ENCODE peak calls at places on chromosomes 2 and 18, in nine cellular contexts. S is mesenchymal stem cell; E is heart right ventricle; Q is kidney; N is hepatocyte; R is effector memory CD4-positive, alpha-beta T cell; X is tibial nerve; G is psoas muscle; D is IMR-90. B is an unnamed sample.

GRCh38 chr2:6679481-6679880 is 186.2 kb downstream of the CMPK2 start:
- DNase-seq in S (no peak), E (no peak), Q (no peak), N (no peak), R (no peak), X (no peak), G (no peak), D (no peak), B (no peak)

GRCh38 chr2:102245266-102246151 is 58.7 kb downstream of the IL1RL2 start:
- DNase-seq in S (peak; percentile 45), E (no peak), Q (no peak), N (no peak), R (no peak), X (no peak), G (peak; percentile 66), D (peak; percentile 18), B (no peak)

GRCh38 chr18:12010187-12010802 is 29.0 kb downstream of the IMPA2 start:
- DNase-seq in S (no peak), E (no peak), Q (peak; percentile 76), N (no peak), R (no peak), X (no peak), G (no peak), D (no peak), B (no peak)

GRCh38 chr2:20120569-20121416 is 69.4 kb upstream of the LAPTM4A start:
- DNase-seq in S (no peak), E (no peak), Q (no peak), N (no peak), R (no peak), X (no peak), G (no peak), D (no peak), B (no peak)

GRCh38 chr2:69499966-69500365 is 62.7 kb upstream of the NFU1 start:
- DNase-seq in S (peak; percentile 25), E (no peak), Q (no peak), N (no peak), R (no peak), X (no peak), G (no peak), D (peak; percentile 21), B (no peak)

GRCh38 chr2:236338495-236339184 is 74.4 kb upstream of the ASB18 start:
- DNase-seq in S (no peak), E (peak; percentile 68), Q (peak; percentile 46), N (peak; percentile 56), R (no peak), X (no peak), G (no peak), D (no peak), B (no peak)

GRCh38 chr2:43233218-43234212 is 7.1 kb upstream of the ZFP36L2 start:
- DNase-seq in S (no peak), E (no peak), Q (no peak), N (no peak), R (no peak), X (no peak), G (no peak), D (no peak), B (no peak)

GRCh38 chr2:5077479-5078089 is 614.6 kb upstream of the SOX11 start:
- DNase-seq in S (no peak), E (no peak), Q (no peak), N (no peak), R (no peak), X (no peak), G (no peak), D (no peak), B (no peak)

GRCh38 chr2:136058262-136058661 is 59.7 kb downstream of the CXCR4 start:
- DNase-seq in S (no peak), E (no peak), Q (no peak), N (no peak), R (no peak), X (no peak), G (no peak), D (no peak), B (no peak)

GRCh38 chr2:68771211-68771721 is 36.7 kb downstream of the ARHGAP25 start:
- DNase-seq in S (peak; percentile 78), E (peak; percentile 38), Q (no peak), N (no peak), R (no peak), X (no peak), G (no peak), D (peak; percentile 68), B (no peak)

GRCh38 chr2:212145111-212145510 is 393.5 kb downstream of the ERBB4 start:
- DNase-seq in S (peak; percentile 74), E (no peak), Q (no peak), N (no peak), R (no peak), X (no peak), G (no peak), D (peak; percentile 60), B (no peak)

GRCh38 chr2:181404472-181404871 is 52.7 kb upstream of the ITGA4 start:
- DNase-seq in S (no peak), E (no peak), Q (no peak), N (no peak), R (no peak), X (no peak), G (no peak), D (no peak), B (no peak)

GRCh38 chr2:120502357-120502756 is 156.4 kb downstream of the INHBB start:
- DNase-seq in S (no peak), E (no peak), Q (peak; percentile 3), N (no peak), R (no peak), X (no peak), G (no peak), D (no peak), B (no peak)

GRCh38 chr2:168731550-168732128 is 70.8 kb upstream of the NOSTRIN start:
- DNase-seq in S (peak; percentile 33), E (no peak), Q (no peak), N (no peak), R (no peak), X (no peak), G (no peak), D (no peak), B (no peak)

GRCh38 chr18:12463191-12463590 is 55.5 kb downstream of the PRELID3A start:
- DNase-seq in S (no peak), E (no peak), Q (no peak), N (no peak), R (no peak), X (no peak), G (no peak), D (no peak), B (no peak)

GRCh38 chr2:167749016-167749415 is 498.4 kb downstream of the STK39 start:
- DNase-seq in S (no peak), E (no peak), Q (no peak), N (no peak), R (no peak), X (no peak), G (no peak), D (no peak), B (no peak)

GRCh38 chr2:48527211-48527880 is 2.6 kb upstream of the STON1 start:
- DNase-seq in S (peak; percentile 68), E (no peak), Q (no peak), N (no peak), R (no peak), X (no peak), G (no peak), D (peak; percentile 58), B (no peak)

GRCh38 chr2:195252018-195252417 is 405.0 kb upstream of the SLC39A10 start:
- DNase-seq in S (no peak), E (no peak), Q (no peak), N (no peak), R (no peak), X (no peak), G (no peak), D (no peak), B (no peak)

GRCh38 chr2:195257979-195258378 is 399.0 kb upstream of the SLC39A10 start:
- DNase-seq in S (no peak), E (no peak), Q (no peak), N (no peak), R (no peak), X (no peak), G (no peak), D (no peak), B (no peak)
- H3K9me3 ChIP-seq in S (no peaks in the 10 kb centered on the region), E (no peaks in the 10 kb centered on the region), Q (no peaks in the 10 kb centered on the region), N (no peaks in the 10 kb centered on the region), R (no peaks in the 10 kb centered on the region), X (no peaks in the 10 kb centered on the region), G (peaks cover 6% of the 10 kb centered on the region), D (no peaks in the 10 kb centered on the region), B (no peaks in the 10 kb centered on the region)

GRCh38 chr18:2442726-2443275 is 128.5 kb downstream of the METTL4 start:
- DNase-seq in S (no peak), E (no peak), Q (no peak), N (peak; percentile 4), R (no peak), X (no peak), G (no peak), D (peak; percentile 8), B (no peak)
- H3K9me3 ChIP-seq in S (peaks cover 8% of the 10 kb centered on the region), E (no peaks in the 10 kb centered on the region), Q (no peaks in the 10 kb centered on the region), N (no peaks in the 10 kb centered on the region), R (no peaks in the 10 kb centered on the region), X (no peaks in the 10 kb centered on the region), G (no peaks in the 10 kb centered on the region), D (peaks cover 6% of the 10 kb centered on the region), B (no peaks in the 10 kb centered on the region)

GRCh38 chr2:146458585-146458984 is 1386.2 kb upstream of the ACVR2A start:
- DNase-seq in S (no peak), E (no peak), Q (no peak), N (no peak), R (no peak), X (no peak), G (no peak), D (no peak), B (no peak)

GRCh38 chr2:146465460-146465859 is 1379.4 kb upstream of the ACVR2A start:
- DNase-seq in S (no peak), E (no peak), Q (no peak), N (no peak), R (no peak), X (no peak), G (no peak), D (no peak), B (no peak)

GRCh38 chr2:146455325-146455724 is 1389.5 kb upstream of the ACVR2A start:
- DNase-seq in S (no peak), E (no peak), Q (no peak), N (no peak), R (no peak), X (no peak), G (no peak), D (no peak), B (no peak)

GRCh38 chr2:146457221-146457620 is 1387.6 kb upstream of the ACVR2A start:
- DNase-seq in S (no peak), E (no peak), Q (no peak), N (no peak), R (no peak), X (no peak), G (no peak), D (no peak), B (no peak)

DNA sequence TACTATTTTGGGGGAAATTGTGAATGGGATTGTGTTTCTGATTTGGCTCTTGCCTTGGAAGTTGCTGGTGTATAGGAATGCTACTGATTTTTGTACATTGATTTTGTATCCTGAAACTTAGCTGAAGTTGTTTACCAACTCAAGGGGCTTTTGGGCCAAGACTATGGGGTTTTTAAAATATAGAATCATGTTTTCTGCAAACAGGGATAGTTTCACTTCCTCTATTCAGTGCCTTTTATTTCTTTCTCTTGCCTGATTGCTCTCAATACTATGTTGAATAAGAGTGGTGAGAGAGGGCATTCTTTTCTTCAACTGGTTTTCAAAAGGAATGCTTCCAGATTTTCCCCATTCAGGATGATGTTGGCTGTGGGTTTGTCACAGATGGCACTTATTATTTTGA is 1383.8 kb upstream of the ACVR2A start:
- DNase-seq in S (no peak), E (no peak), Q (no peak), N (no peak), R (no peak), X (no peak), G (no peak), D (no peak), B (no peak)
- H3K9me3 ChIP-seq in S (peaks cover 21% of the 10 kb centered on the region), E (no peaks in the 10 kb centered on the region), Q (peaks cover 3% of the 10 kb centered on the region), N (no peaks in the 10 kb centered on the region), R (no peaks in the 10 kb centered on the region), X (peaks cover 29% of the 10 kb centered on the region), G (peaks cover 15% of the 10 kb centered on the region), D (no peaks in the 10 kb centered on the region), B (no peaks in the 10 kb centered on the region)

GRCh38 chr2:228348653-228349052 is 167.2 kb upstream of the SPHKAP start:
- DNase-seq in S (no peak), E (no peak), Q (no peak), N (no peak), R (no peak), X (no peak), G (no peak), D (no peak), B (no peak)
- H3K9me3 ChIP-seq in S (no peaks in the 10 kb centered on the region), E (no peaks in the 10 kb centered on the region), Q (peaks cover 2% of the 10 kb centered on the region), N (no peaks in the 10 kb centered on the region), R (no peaks in the 10 kb centered on the region), X (no peaks in the 10 kb centered on the region), G (no peaks in the 10 kb centered on the region), D (peaks cover 7% of the 10 kb centered on the region), B (peaks cover 2% of the 10 kb centered on the region)

B was measured in T-helper 17 cell.